ENCODE peak calls at places on chromosomes 5 and 9, in nine cellular contexts. T, Y, H, W, I, B, D, U and L are unnamed samples.

GRCh38 chr5:159971038-159971437 is 37.9 kb upstream of the TTC1 start:
- DNase-seq in T (no peak), Y (no peak), H (no peak), W (no peak), I (peak), B (peak), D (peak), U (no peak), L (peak)

GRCh38 chr9:36166150-36166927 is 2.8 kb upstream of the CCIN start:
- DNase-seq in T (peak), Y (peak), H (peak), W (peak), I (peak), B (peak), D (peak), U (peak), L (peak)

GRCh38 chr5:2586016-2586715 is 165.3 kb downstream of the IRX2 start:
- DNase-seq in T (no peak), Y (no peak), H (no peak), W (no peak), I (no peak), B (no peak), D (no peak), U (no peak), L (no peak)

GRCh38 chr5:172692981-172693380 is 51.9 kb downstream of the NEURL1B start:
- DNase-seq in T (no peak), Y (no peak), H (no peak), W (peak), I (peak), B (peak), D (no peak), U (no peak), L (no peak)

GRCh38 chr5:178538624-178539344 is 51.4 kb downstream of the COL23A1 start:
- DNase-seq in T (no peak), Y (no peak), H (no peak), W (no peak), I (no peak), B (no peak), D (no peak), U (no peak), L (no peak)

GRCh38 chr5:61280205-61280604 is 51.9 kb upstream of the ZSWIM6 start:
- DNase-seq in T (no peak), Y (no peak), H (no peak), W (peak), I (peak), B (peak), D (peak), U (no peak), L (peak)

GRCh38 chr5:127702434-127702833 is 757 bp upstream of the CCDC192 start:
- DNase-seq in T (no peak), Y (no peak), H (no peak), W (no peak), I (no peak), B (no peak), D (no peak), U (no peak), L (no peak)

GRCh38 chr5:170135796-170136490 is 30.2 kb downstream of the FOXI1 start:
- DNase-seq in T (no peak), Y (no peak), H (no peak), W (no peak), I (peak), B (peak), D (peak), U (no peak), L (no peak)

GRCh38 chr9:36470891-36471290 is 70.8 kb upstream of the RNF38 start:
- DNase-seq in T (peak), Y (no peak), H (no peak), W (peak), I (peak), B (peak), D (peak), U (no peak), L (peak)

GRCh38 chr5:4553130-4553529 is 587.0 kb upstream of the ADAMTS16 start:
- DNase-seq in T (no peak), Y (no peak), H (no peak), W (no peak), I (no peak), B (no peak), D (no peak), U (no peak), L (no peak)

GRCh38 chr5:99037668-99038067 is 108.9 kb upstream of the CHD1 start:
- DNase-seq in T (no peak), Y (no peak), H (no peak), W (no peak), I (no peak), B (no peak), D (no peak), U (no peak), L (no peak)

GRCh38 chr5:172881691-172882370 is 47.8 kb downstream of the ERGIC1 start:
- DNase-seq in T (no peak), Y (no peak), H (no peak), W (no peak), I (peak), B (peak), D (peak), U (no peak), L (peak)

GRCh38 chr5:132010645-132011560 is 555 bp downstream of the ACSL6 start:
- DNase-seq in T (no peak), Y (no peak), H (peak), W (no peak), I (no peak), B (no peak), D (no peak), U (peak), L (no peak)

GRCh38 chr5:2140501-2140900 is 257.8 kb upstream of the IRX4 start:
- DNase-seq in T (no peak), Y (no peak), H (no peak), W (no peak), I (no peak), B (no peak), D (no peak), U (peak), L (no peak)

GRCh38 chr5:80720181-80720580 is 65.4 kb upstream of the DHFR start:
- DNase-seq in T (no peak), Y (no peak), H (no peak), W (no peak), I (no peak), B (no peak), D (no peak), U (no peak), L (no peak)

GRCh38 chr5:119596046-119596445 is 33.3 kb upstream of the FAM170A start:
- DNase-seq in T (no peak), Y (no peak), H (no peak), W (no peak), I (no peak), B (no peak), D (no peak), U (no peak), L (no peak)

GRCh38 chr9:136759436-136760325 is 1.6 kb upstream of the LCN8 start:
- DNase-seq in T (no peak), Y (no peak), H (no peak), W (no peak), I (no peak), B (no peak), D (no peak), U (no peak), L (no peak)

GRCh38 chr5:101440173-101440572 is 537.1 kb upstream of the ST8SIA4 start:
- DNase-seq in T (no peak), Y (no peak), H (no peak), W (no peak), I (no peak), B (no peak), D (no peak), U (no peak), L (no peak)

GRCh38 chr9:87601175-87601574 is 103.5 kb downstream of the DAPK1 start:
- DNase-seq in T (no peak), Y (no peak), H (peak), W (no peak), I (no peak), B (no peak), D (no peak), U (no peak), L (no peak)

GRCh38 chr5:72210913-72211670 is 103.8 kb downstream of the MAP1B start:
- DNase-seq in T (peak), Y (no peak), H (no peak), W (peak), I (peak), B (peak), D (peak), U (no peak), L (peak)

GRCh38 chr5:179417696-179418095 is 72.4 kb upstream of the ADAMTS2 start:
- DNase-seq in T (no peak), Y (no peak), H (no peak), W (no peak), I (no peak), B (no peak), D (no peak), U (no peak), L (no peak)

GRCh38 chr9:82810902-82811301 is 252.0 kb downstream of the RASEF start:
- DNase-seq in T (no peak), Y (no peak), H (no peak), W (no peak), I (no peak), B (peak), D (peak), U (no peak), L (no peak)

GRCh38 chr5:6177926-6178325 is 200.4 kb downstream of the MED10 start:
- DNase-seq in T (no peak), Y (no peak), H (no peak), W (no peak), I (no peak), B (no peak), D (no peak), U (no peak), L (no peak)

GRCh38 chr9:13728917-13729811 is 449.7 kb upstream of the MPDZ start:
- DNase-seq in T (no peak), Y (no peak), H (no peak), W (peak), I (peak), B (peak), D (peak), U (no peak), L (no peak)

GRCh38 chr9:90969021-90969675 is 167.5 kb downstream of the SYK start:
- DNase-seq in T (no peak), Y (no peak), H (no peak), W (no peak), I (no peak), B (no peak), D (no peak), U (no peak), L (no peak)

GRCh38 chr5:16489322-16489791 is 23.8 kb upstream of the ZNF622 start:
- DNase-seq in T (no peak), Y (no peak), H (no peak), W (no peak), I (peak), B (peak), D (peak), U (no peak), L (peak)

GRCh38 chr5:585556-585955 is 26.6 kb upstream of the CEP72 start:
- DNase-seq in T (no peak), Y (no peak), H (no peak), W (no peak), I (no peak), B (no peak), D (no peak), U (no peak), L (no peak)

GRCh38 chr9:123763910-123764588 is 165.9 kb downstream of the DENND1A start:
- DNase-seq in T (no peak), Y (no peak), H (no peak), W (no peak), I (peak), B (no peak), D (peak), U (no peak), L (peak)

GRCh38 chr9:135659252-135659651 is 3.9 kb upstream of the LCN9 start:
- DNase-seq in T (no peak), Y (no peak), H (no peak), W (no peak), I (no peak), B (no peak), D (no peak), U (no peak), L (no peak)

GRCh38 chr5:14726066-14726838 is 61.7 kb downstream of the OTULIN start:
- DNase-seq in T (no peak), Y (no peak), H (no peak), W (no peak), I (peak), B (peak), D (no peak), U (no peak), L (peak)

GRCh38 chr5:142472306-142472951 is 147.6 kb upstream of the SPRY4 start:
- DNase-seq in T (no peak), Y (no peak), H (no peak), W (no peak), I (peak), B (peak), D (peak), U (no peak), L (peak)

GRCh38 chr9:127057970-127058644 is 64.3 kb downstream of the ANGPTL2 start:
- DNase-seq in T (peak), Y (no peak), H (no peak), W (no peak), I (no peak), B (no peak), D (peak), U (no peak), L (no peak)

DNA sequence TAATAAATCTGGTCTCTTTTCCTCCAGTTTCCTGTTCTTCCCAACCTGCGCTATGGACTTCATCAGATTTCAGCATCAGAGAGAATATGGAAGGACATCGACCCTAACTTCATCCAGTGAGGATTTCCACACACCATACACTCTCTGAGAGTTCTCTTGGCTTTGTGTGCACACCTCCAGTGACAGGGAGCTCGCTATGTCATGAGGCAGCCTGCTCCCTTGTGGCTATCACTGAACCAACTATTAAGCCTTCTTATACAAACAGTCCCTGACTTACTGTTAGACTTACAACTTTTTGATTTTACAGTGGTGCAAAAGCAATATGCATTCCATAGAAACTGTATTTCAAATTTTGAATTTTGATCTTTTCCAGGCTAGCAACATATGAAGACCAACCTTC is 12.2 kb upstream of the B4GALT1 start:
- DNase-seq in T (no peak), Y (no peak), H (no peak), W (no peak), I (no peak), B (no peak), D (no peak), U (no peak), L (no peak)
- TF ChIP-seq CTCF in T (peak), Y (no peak), H (no peak), W (no peak), I (no peak), B (no peak), D (no peak), U (no peak), L (peak)

GRCh38 chr5:90865194-90865593 is 306.6 kb downstream of the ADGRV1 start:
- DNase-seq in T (no peak), Y (no peak), H (no peak), W (no peak), I (no peak), B (no peak), D (no peak), U (no peak), L (no peak)

GRCh38 chr5:90868799-90869198 is 310.2 kb downstream of the ADGRV1 start:
- DNase-seq in T (no peak), Y (no peak), H (no peak), W (no peak), I (no peak), B (no peak), D (no peak), U (no peak), L (no peak)

GRCh38 chr5:90866915-90867715 is 308.5 kb downstream of the ADGRV1 start:
- DNase-seq in T (no peak), Y (no peak), H (no peak), W (no peak), I (peak), B (peak), D (peak), U (no peak), L (no peak)

GRCh38 chr5:90861843-90862586 is 303.4 kb downstream of the ADGRV1 start:
- DNase-seq in T (no peak), Y (no peak), H (no peak), W (no peak), I (no peak), B (no peak), D (no peak), U (no peak), L (no peak)

DNA sequence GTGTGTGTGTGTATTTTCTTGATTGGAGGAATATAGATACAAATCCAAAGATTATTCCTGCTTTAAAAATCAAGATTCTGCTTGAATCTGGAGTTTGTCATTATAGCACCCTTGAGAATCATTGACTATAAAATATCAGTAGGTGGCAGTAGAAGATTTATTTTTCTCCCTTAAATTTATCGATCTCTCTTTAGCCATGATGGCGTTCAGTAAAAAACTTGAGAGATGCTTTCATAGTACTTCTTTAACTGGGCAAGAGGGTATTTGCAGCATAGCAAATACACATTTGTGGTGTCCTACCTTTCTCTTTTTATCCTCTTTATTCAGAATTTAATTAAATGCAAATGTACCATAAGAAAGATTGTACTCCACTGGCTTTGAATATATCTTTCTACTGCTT is 307.7 kb downstream of the ADGRV1 start:
- DNase-seq in T (no peak), Y (no peak), H (no peak), W (no peak), I (peak), B (peak), D (peak), U (no peak), L (peak)
- TF ChIP-seq CTCF in T (peak), Y (peak), H (peak), W (peak), I (peak), B (peak), D (peak), U (peak), L (peak)

GRCh38 chr9:105637787-105638395 is 24.4 kb upstream of the TAL2 start:
- DNase-seq in T (no peak), Y (no peak), H (no peak), W (no peak), I (peak), B (peak), D (peak), U (no peak), L (peak)
- TF ChIP-seq CTCF in T (peak), Y (peak), H (peak), W (peak), I (peak), B (peak), D (peak), U (peak), L (peak)

GRCh38 chr5:141369994-141370848 is at the start of gene PCDHGB3:
- DNase-seq in T (no peak), Y (no peak), H (no peak), W (peak), I (peak), B (peak), D (peak), U (no peak), L (peak)
- TF ChIP-seq CTCF in T (peak), Y (no peak), H (no peak), W (peak), I (peak), B (peak), D (peak), U (peak), L (peak)

GRCh38 chr9:101486693-101487442 is 46.8 kb upstream of the RNF20 start:
- DNase-seq in T (peak), Y (peak), H (peak), W (peak), I (peak), B (peak), D (peak), U (peak), L (peak)
- TF ChIP-seq CTCF in T (peak), Y (no peak), H (no peak), W (peak), I (no peak), B (peak), D (peak), U (no peak), L (peak)

GRCh38 chr5:24538345-24538744 is 106.4 kb downstream of the CDH10 start:
- DNase-seq in T (no peak), Y (no peak), H (no peak), W (no peak), I (no peak), B (no peak), D (no peak), U (no peak), L (no peak)

GRCh38 chr5:24539625-24540024 is 105.2 kb downstream of the CDH10 start:
- DNase-seq in T (no peak), Y (no peak), H (no peak), W (no peak), I (peak), B (no peak), D (no peak), U (no peak), L (no peak)

GRCh38 chr5:24530907-24531306 is 113.9 kb downstream of the CDH10 start:
- DNase-seq in T (no peak), Y (no peak), H (no peak), W (no peak), I (no peak), B (no peak), D (no peak), U (no peak), L (no peak)

DNA sequence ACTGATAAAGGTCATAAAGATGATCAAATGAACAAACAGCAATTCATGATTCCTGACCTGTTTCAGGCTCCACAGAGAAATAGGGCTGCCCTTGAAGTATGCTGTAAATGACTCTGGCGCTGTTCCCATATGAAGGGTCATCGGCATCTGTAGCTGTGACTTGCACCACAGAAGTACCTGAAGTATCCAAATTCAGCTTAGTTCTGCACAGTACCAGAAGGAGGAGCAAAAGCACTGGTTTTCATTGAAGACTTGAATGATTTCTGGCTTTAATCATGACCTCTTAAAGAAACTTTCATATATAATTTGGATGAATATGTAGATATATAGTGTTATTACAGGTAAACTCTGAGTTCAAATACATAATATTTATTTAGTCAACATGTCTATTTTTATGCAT is 109.1 kb downstream of the CDH10 start:
- DNase-seq in T (no peak), Y (no peak), H (no peak), W (no peak), I (no peak), B (no peak), D (no peak), U (no peak), L (no peak)
- TF ChIP-seq CTCF in T (no peak), Y (no peak), H (no peak), W (no peak), I (no peak), B (no peak), D (no peak), U (no peak), L (no peak)

DNA sequence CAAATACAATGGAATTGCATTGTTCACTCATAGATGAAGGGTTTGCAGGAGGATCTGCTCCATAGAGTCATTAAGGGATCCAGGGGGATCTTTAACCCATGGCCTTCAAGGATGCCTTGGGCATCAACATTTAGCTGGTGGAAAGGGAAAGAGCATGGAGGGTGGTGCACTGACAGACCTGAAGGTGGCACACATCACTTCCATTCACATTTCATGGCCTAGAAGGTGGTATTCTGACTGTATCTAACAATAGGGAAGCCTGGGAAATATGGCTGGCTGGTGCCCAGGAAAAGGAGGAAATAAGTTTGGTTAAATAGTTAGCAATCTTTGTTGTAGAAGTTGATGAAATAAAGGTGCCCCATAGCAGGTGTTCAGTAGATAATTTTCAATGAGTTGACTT is 230.2 kb downstream of the CD180 start:
- DNase-seq in T (no peak), Y (no peak), H (no peak), W (no peak), I (no peak), B (no peak), D (no peak), U (no peak), L (no peak)
- TF ChIP-seq CTCF in T (no peak), Y (no peak), H (no peak), W (no peak), I (no peak), B (no peak), D (no peak), U (no peak), L (no peak)

GRCh38 chr9:4923580-4924544 is 61.2 kb upstream of the JAK2 start:
- DNase-seq in T (no peak), Y (no peak), H (no peak), W (no peak), I (peak), B (peak), D (peak), U (no peak), L (peak)
- TF ChIP-seq CTCF in T (peak), Y (peak), H (no peak), W (peak), I (peak), B (peak), D (peak), U (no peak), L (peak)

DNA sequence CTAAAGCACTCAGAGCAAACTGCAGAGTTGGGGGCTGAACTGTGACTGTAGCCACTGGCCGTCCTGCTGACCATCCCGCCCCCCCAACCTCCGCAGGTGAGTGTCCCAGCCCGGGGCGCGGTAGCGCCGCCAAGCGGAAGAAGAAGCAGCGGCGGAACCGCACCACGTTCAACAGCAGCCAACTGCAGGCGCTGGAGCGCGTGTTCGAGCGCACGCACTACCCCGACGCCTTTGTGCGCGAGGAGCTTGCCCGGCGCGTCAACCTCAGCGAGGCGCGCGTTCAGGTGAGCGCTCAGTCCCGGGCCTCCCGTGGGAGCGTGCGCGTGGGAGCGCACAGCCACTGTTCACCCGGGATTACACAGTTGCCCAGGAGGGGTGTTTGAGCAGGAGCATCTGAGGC is 33.7 kb downstream of the PTGES start:
- DNase-seq in T (no peak), Y (no peak), H (no peak), W (no peak), I (no peak), B (no peak), D (no peak), U (no peak), L (no peak)
- TF ChIP-seq CTCF in T (no peak), Y (no peak), H (no peak), W (no peak), I (no peak), B (no peak), D (no peak), U (no peak), L (no peak)